ENCODE peak calls at places on chromosome 4, in eight cellular contexts. One of them, this sample, is unnamed.

GRCh38 chr4:165331316-165331715 is 3.8 kb downstream of the MSMO1 start:
- DNase-seq in activated T-cell treated with anti-CD3 and anti-CD28 coated beads for 48 hours: no peak
- DNase-seq in stomach: no peak
- DNase-seq in NCI-H1048: no peak
- DNase-seq in aorta: no peak
- DNase-seq in stimulated activated CD4-positive, alpha-beta T cell treated with anti-CD3 and anti-CD28 coated beads, Interleukin-1b, Interleukin-23, amount 100 ng/mL, for 1 hour: no peak
- DNase-seq in natural killer cell treated with Interleukin-12 subunit alpha and Interleukin-12 subunit beta and Interleukin-15 and Interleukin-18, amount 100 ng/mL, for 72 hours: no peak
- DNase-seq in M059J: no peak
- DNase-seq in this sample: no peak

GRCh38 chr4:6296026-6296425 is 26.4 kb downstream of the WFS1 start:
- DNase-seq in activated T-cell treated with anti-CD3 and anti-CD28 coated beads for 48 hours: no peak
- DNase-seq in stomach: no peak
- DNase-seq in NCI-H1048: no peak
- DNase-seq in aorta: no peak
- DNase-seq in stimulated activated CD4-positive, alpha-beta T cell treated with anti-CD3 and anti-CD28 coated beads, Interleukin-1b, Interleukin-23, amount 100 ng/mL, for 1 hour: no peak
- DNase-seq in natural killer cell treated with Interleukin-12 subunit alpha and Interleukin-12 subunit beta and Interleukin-15 and Interleukin-18, amount 100 ng/mL, for 72 hours: no peak
- DNase-seq in M059J: no peak
- DNase-seq in this sample: no peak

GRCh38 chr4:53942712-53943111 is 121.7 kb downstream of the CHIC2 start:
- DNase-seq in activated T-cell treated with anti-CD3 and anti-CD28 coated beads for 48 hours: no peak
- DNase-seq in stomach: no peak
- DNase-seq in NCI-H1048: no peak
- DNase-seq in aorta: no peak
- DNase-seq in stimulated activated CD4-positive, alpha-beta T cell treated with anti-CD3 and anti-CD28 coated beads, Interleukin-1b, Interleukin-23, amount 100 ng/mL, for 1 hour: no peak
- DNase-seq in natural killer cell treated with Interleukin-12 subunit alpha and Interleukin-12 subunit beta and Interleukin-15 and Interleukin-18, amount 100 ng/mL, for 72 hours: no peak
- DNase-seq in M059J: peak
- DNase-seq in this sample: no peak

GRCh38 chr4:186096681-186097080 is 7.8 kb upstream of the FAM149A start:
- DNase-seq in activated T-cell treated with anti-CD3 and anti-CD28 coated beads for 48 hours: no peak
- DNase-seq in stomach: no peak
- DNase-seq in NCI-H1048: no peak
- DNase-seq in aorta: no peak
- DNase-seq in stimulated activated CD4-positive, alpha-beta T cell treated with anti-CD3 and anti-CD28 coated beads, Interleukin-1b, Interleukin-23, amount 100 ng/mL, for 1 hour: no peak
- DNase-seq in natural killer cell treated with Interleukin-12 subunit alpha and Interleukin-12 subunit beta and Interleukin-15 and Interleukin-18, amount 100 ng/mL, for 72 hours: no peak
- DNase-seq in M059J: no peak
- DNase-seq in this sample: no peak

GRCh38 chr4:40283968-40284367 is 51.2 kb upstream of the CHRNA9 start:
- DNase-seq in activated T-cell treated with anti-CD3 and anti-CD28 coated beads for 48 hours: peak
- DNase-seq in stomach: no peak
- DNase-seq in NCI-H1048: no peak
- DNase-seq in aorta: no peak
- DNase-seq in stimulated activated CD4-positive, alpha-beta T cell treated with anti-CD3 and anti-CD28 coated beads, Interleukin-1b, Interleukin-23, amount 100 ng/mL, for 1 hour: peak
- DNase-seq in natural killer cell treated with Interleukin-12 subunit alpha and Interleukin-12 subunit beta and Interleukin-15 and Interleukin-18, amount 100 ng/mL, for 72 hours: no peak
- DNase-seq in M059J: peak
- DNase-seq in this sample: no peak

GRCh38 chr4:143391895-143392294 is 55.2 kb downstream of the GAB1 start:
- DNase-seq in activated T-cell treated with anti-CD3 and anti-CD28 coated beads for 48 hours: no peak
- DNase-seq in stomach: no peak
- DNase-seq in NCI-H1048: no peak
- DNase-seq in aorta: no peak
- DNase-seq in stimulated activated CD4-positive, alpha-beta T cell treated with anti-CD3 and anti-CD28 coated beads, Interleukin-1b, Interleukin-23, amount 100 ng/mL, for 1 hour: no peak
- DNase-seq in natural killer cell treated with Interleukin-12 subunit alpha and Interleukin-12 subunit beta and Interleukin-15 and Interleukin-18, amount 100 ng/mL, for 72 hours: no peak
- DNase-seq in M059J: no peak
- DNase-seq in this sample: no peak

GRCh38 chr4:6540879-6541278 is 34.1 kb upstream of the MAN2B2 start:
- DNase-seq in activated T-cell treated with anti-CD3 and anti-CD28 coated beads for 48 hours: no peak
- DNase-seq in stomach: no peak
- DNase-seq in NCI-H1048: no peak
- DNase-seq in aorta: no peak
- DNase-seq in stimulated activated CD4-positive, alpha-beta T cell treated with anti-CD3 and anti-CD28 coated beads, Interleukin-1b, Interleukin-23, amount 100 ng/mL, for 1 hour: no peak
- DNase-seq in natural killer cell treated with Interleukin-12 subunit alpha and Interleukin-12 subunit beta and Interleukin-15 and Interleukin-18, amount 100 ng/mL, for 72 hours: no peak
- DNase-seq in M059J: no peak
- DNase-seq in this sample: no peak

GRCh38 chr4:149708513-149709175 is 107.0 kb downstream of the IQCM start:
- DNase-seq in activated T-cell treated with anti-CD3 and anti-CD28 coated beads for 48 hours: no peak
- DNase-seq in stomach: no peak
- DNase-seq in NCI-H1048: no peak
- DNase-seq in aorta: no peak
- DNase-seq in stimulated activated CD4-positive, alpha-beta T cell treated with anti-CD3 and anti-CD28 coated beads, Interleukin-1b, Interleukin-23, amount 100 ng/mL, for 1 hour: no peak
- DNase-seq in natural killer cell treated with Interleukin-12 subunit alpha and Interleukin-12 subunit beta and Interleukin-15 and Interleukin-18, amount 100 ng/mL, for 72 hours: no peak
- DNase-seq in M059J: peak
- DNase-seq in this sample: no peak

GRCh38 chr4:77493829-77494551 is 111.6 kb upstream of the CXCL13 start:
- DNase-seq in activated T-cell treated with anti-CD3 and anti-CD28 coated beads for 48 hours: no peak
- DNase-seq in stomach: no peak
- DNase-seq in NCI-H1048: no peak
- DNase-seq in aorta: no peak
- DNase-seq in stimulated activated CD4-positive, alpha-beta T cell treated with anti-CD3 and anti-CD28 coated beads, Interleukin-1b, Interleukin-23, amount 100 ng/mL, for 1 hour: no peak
- DNase-seq in natural killer cell treated with Interleukin-12 subunit alpha and Interleukin-12 subunit beta and Interleukin-15 and Interleukin-18, amount 100 ng/mL, for 72 hours: no peak
- DNase-seq in M059J: peak
- DNase-seq in this sample: no peak

GRCh38 chr4:24669751-24670150 is 85.4 kb upstream of the DHX15 start:
- DNase-seq in activated T-cell treated with anti-CD3 and anti-CD28 coated beads for 48 hours: no peak
- DNase-seq in stomach: no peak
- DNase-seq in NCI-H1048: no peak
- DNase-seq in aorta: no peak
- DNase-seq in stimulated activated CD4-positive, alpha-beta T cell treated with anti-CD3 and anti-CD28 coated beads, Interleukin-1b, Interleukin-23, amount 100 ng/mL, for 1 hour: no peak
- DNase-seq in natural killer cell treated with Interleukin-12 subunit alpha and Interleukin-12 subunit beta and Interleukin-15 and Interleukin-18, amount 100 ng/mL, for 72 hours: no peak
- DNase-seq in M059J: no peak
- DNase-seq in this sample: no peak

GRCh38 chr4:99653921-99654890 is 3.4 kb downstream of the C4orf54 start:
- DNase-seq in activated T-cell treated with anti-CD3 and anti-CD28 coated beads for 48 hours: no peak
- DNase-seq in stomach: no peak
- DNase-seq in NCI-H1048: no peak
- DNase-seq in aorta: no peak
- DNase-seq in stimulated activated CD4-positive, alpha-beta T cell treated with anti-CD3 and anti-CD28 coated beads, Interleukin-1b, Interleukin-23, amount 100 ng/mL, for 1 hour: no peak
- DNase-seq in natural killer cell treated with Interleukin-12 subunit alpha and Interleukin-12 subunit beta and Interleukin-15 and Interleukin-18, amount 100 ng/mL, for 72 hours: no peak
- DNase-seq in M059J: peak
- DNase-seq in this sample: no peak

GRCh38 chr4:165301833-165302232 is 25.6 kb upstream of the MSMO1 start:
- DNase-seq in activated T-cell treated with anti-CD3 and anti-CD28 coated beads for 48 hours: no peak
- DNase-seq in stomach: no peak
- DNase-seq in NCI-H1048: no peak
- DNase-seq in aorta: no peak
- DNase-seq in stimulated activated CD4-positive, alpha-beta T cell treated with anti-CD3 and anti-CD28 coated beads, Interleukin-1b, Interleukin-23, amount 100 ng/mL, for 1 hour: no peak
- DNase-seq in natural killer cell treated with Interleukin-12 subunit alpha and Interleukin-12 subunit beta and Interleukin-15 and Interleukin-18, amount 100 ng/mL, for 72 hours: no peak
- DNase-seq in M059J: peak
- DNase-seq in this sample: no peak

GRCh38 chr4:119738901-119739300 is 110.3 kb upstream of the PDE5A start:
- DNase-seq in activated T-cell treated with anti-CD3 and anti-CD28 coated beads for 48 hours: no peak
- DNase-seq in stomach: no peak
- DNase-seq in NCI-H1048: no peak
- DNase-seq in aorta: no peak
- DNase-seq in stimulated activated CD4-positive, alpha-beta T cell treated with anti-CD3 and anti-CD28 coated beads, Interleukin-1b, Interleukin-23, amount 100 ng/mL, for 1 hour: no peak
- DNase-seq in natural killer cell treated with Interleukin-12 subunit alpha and Interleukin-12 subunit beta and Interleukin-15 and Interleukin-18, amount 100 ng/mL, for 72 hours: no peak
- DNase-seq in M059J: no peak
- DNase-seq in this sample: no peak

This sample was measured in posterior vena cava.